ENCODE peak calls at places on chromosomes 6 and 20, in eight cellular contexts. U, W, Z, X, A, I, Y and P are unnamed samples.

GRCh38 chr20:36645998-36646397 is at the start of gene SLA2:
- DNase-seq in Z (no peak), U (peak; percentile 84), W (no peak), I (peak; percentile 47), X (no peak), Y (no peak), A (peak; percentile 33), P (no peak)

GRCh38 chr6:135880066-135880972 is 28.8 kb downstream of the PDE7B start:
- DNase-seq in A (no peak), I (no peak), Z (peak; percentile 36), Y (no peak), W (no peak), X (no peak), U (peak; percentile 78), P (no peak)

GRCh38 chr20:53635189-53635588 is 41.5 kb upstream of the ZNF217 start:
- DNase-seq in U (no peak), A (no peak), Z (no peak), W (no peak), Y (no peak), I (peak; percentile 16), X (no peak), P (no peak)

GRCh38 chr6:88662163-88662580 is 301.2 kb downstream of the RNGTT start:
- DNase-seq in U (no peak), Z (no peak), X (no peak), W (no peak), Y (no peak), A (no peak), I (no peak), P (no peak)

GRCh38 chr6:46821348-46821992 is 28.3 kb downstream of the MEP1A start:
- DNase-seq in X (no peak), A (no peak), Z (no peak), I (no peak), Y (no peak), U (no peak), W (no peak), P (no peak)

GRCh38 chr6:36886948-36887347 is 1.2 kb downstream of the C6orf89 start:
- DNase-seq in A (no peak), U (no peak), W (no peak), I (no peak), X (no peak), Z (no peak), Y (no peak), P (no peak)

GRCh38 chr6:142844065-142844755 is 100.8 kb downstream of the HIVEP2 start:
- DNase-seq in Y (no peak), A (no peak), I (no peak), Z (no peak), U (no peak), X (no peak), W (no peak), P (no peak)

GRCh38 chr20:59820204-59821041 is 113.0 kb downstream of the SYCP2 start:
- DNase-seq in I (no peak), W (no peak), X (no peak), Z (no peak), U (no peak), Y (peak; percentile 50), A (no peak), P (peak; percentile 61)

GRCh38 chr6:109165392-109165964 is 70.2 kb downstream of the CEP57L1 start:
- DNase-seq in Y (no peak), I (peak; percentile 39), U (no peak), X (no peak), W (peak; percentile 51), A (no peak), Z (peak; percentile 53), P (no peak)

GRCh38 chr6:29561618-29562181 is 2.2 kb upstream of the UBD start:
- DNase-seq in Z (no peak), I (no peak), W (no peak), U (no peak), Y (no peak), A (no peak), X (no peak), P (no peak)

GRCh38 chr20:35792740-35793139 is 20.9 kb downstream of the PHF20 start:
- DNase-seq in X (no peak), Y (no peak), Z (no peak), W (no peak), U (no peak), I (no peak), A (no peak), P (no peak)

GRCh38 chr6:46381057-46381456 is 110.2 kb downstream of the RCAN2 start:
- DNase-seq in W (no peak), A (no peak), I (no peak), X (no peak), Y (no peak), U (no peak), Z (no peak), P (no peak)

GRCh38 chr20:2918096-2919049 is 45.1 kb downstream of the PTPRA start:
- DNase-seq in Y (no peak), U (no peak), A (no peak), X (no peak), Z (no peak), I (no peak), W (no peak), P (no peak)

GRCh38 chr6:1739220-1739619 is 129.5 kb downstream of the FOXC1 start:
- DNase-seq in I (no peak), A (no peak), Y (no peak), U (no peak), X (no peak), Z (no peak), W (no peak), P (no peak)

GRCh38 chr20:37519508-37520416 is 1.3 kb upstream of the NNAT start:
- DNase-seq in U (no peak), W (peak; percentile 52), I (no peak), Z (peak; percentile 43), A (no peak), X (no peak), Y (no peak), P (no peak)

GRCh38 chr6:4848382-4849068 is 72.3 kb downstream of the CDYL start:
- DNase-seq in X (no peak), I (no peak), A (no peak), U (peak; percentile 42), Z (no peak), Y (no peak), W (peak; percentile 80), P (no peak)

GRCh38 chr6:118705799-118706481 is 54.5 kb upstream of the CEP85L start:
- DNase-seq in Z (peak; percentile 85), W (peak; percentile 75), I (no peak), U (peak; percentile 60), A (no peak), Y (no peak), X (no peak), P (no peak)

GRCh38 chr6:150352321-150353296 is 16.2 kb upstream of the IYD start:
- DNase-seq in I (no peak), Z (peak; percentile 77), A (no peak), Y (no peak), W (no peak), X (no peak), U (peak; percentile 7), P (no peak)

GRCh38 chr6:77178821-77179220 is 284.5 kb downstream of the HTR1B start:
- DNase-seq in Z (peak; percentile 13), Y (no peak), U (no peak), A (no peak), X (peak; percentile 7), I (no peak), W (no peak), P (no peak)

GRCh38 chr6:125994659-125995488 is 8.5 kb downstream of the TRMT11 start:
- DNase-seq in Z (no peak), I (no peak), U (no peak), Y (no peak), A (no peak), X (no peak), W (no peak), P (no peak)